ENCODE peak calls at places on chromosome 18, in ten cellular contexts. O, H, G, A, K, J, Z, R, I and W are unnamed samples.

GRCh38 chr18:21049306-21049705 is 62.3 kb downstream of the ROCK1 start:
- DNase-seq in J (no peak), H (no peak), I (no peak), K (no peak), R (no peak), Z (no peak), G (no peak), A (no peak), O (no peak), W (no peak)

GRCh38 chr18:50356036-50356945 is 18.6 kb upstream of the SKA1 start:
- DNase-seq in G (no peak), R (no peak), H (no peak), K (no peak), Z (no peak), J (no peak), A (no peak), I (no peak), O (peak; percentile 52), W (peak; percentile 75)

GRCh38 chr18:44828080-44828479 is 147.4 kb downstream of the SETBP1 start:
- DNase-seq in J (no peak), Z (no peak), R (no peak), A (no peak), H (no peak), O (no peak), K (no peak), G (no peak), I (no peak), W (peak; percentile 42)

GRCh38 chr18:52902188-52902587 is 562.2 kb downstream of the DCC start:
- DNase-seq in G (no peak), R (no peak), I (no peak), A (no peak), Z (no peak), O (no peak), H (no peak), K (no peak), J (no peak), W (no peak)

GRCh38 chr18:34159691-34160185 is 65.0 kb downstream of the NOL4 start:
- DNase-seq in H (no peak), I (peak; percentile 63), Z (no peak), K (no peak), J (no peak), O (no peak), R (no peak), G (no peak), A (no peak), W (no peak)

GRCh38 chr18:36153203-36153602 is 23.5 kb downstream of the ELP2 start:
- DNase-seq in G (no peak), Z (no peak), I (no peak), H (no peak), J (no peak), A (peak; percentile 97), O (no peak), R (no peak), K (no peak), W (no peak)

GRCh38 chr18:56492136-56492535 is 146.3 kb downstream of the TXNL1 start:
- DNase-seq in G (no peak), H (no peak), Z (no peak), J (no peak), K (no peak), R (no peak), O (no peak), A (no peak), I (no peak), W (no peak)

GRCh38 chr18:60466671-60467070 is 94.1 kb upstream of the MC4R start:
- DNase-seq in Z (no peak), I (no peak), O (no peak), K (no peak), J (no peak), A (no peak), R (no peak), G (no peak), H (no peak), W (no peak)

GRCh38 chr18:63140038-63140450 is 179.5 kb downstream of the BCL2 start:
- DNase-seq in A (no peak), Z (no peak), I (no peak), H (no peak), K (no peak), J (no peak), O (no peak), G (no peak), R (no peak), W (no peak)

GRCh38 chr18:55159027-55159426 is 199.8 kb upstream of the CCDC68 start:
- DNase-seq in H (no peak), O (no peak), K (no peak), I (no peak), G (no peak), R (no peak), A (no peak), J (no peak), Z (no peak), W (no peak)

GRCh38 chr18:36633961-36634412 is 194.8 kb downstream of the TPGS2 start:
- DNase-seq in R (peak; percentile 55), H (no peak), A (no peak), I (no peak), Z (no peak), O (no peak), J (no peak), K (no peak), G (no peak), W (peak; percentile 8)

GRCh38 chr18:52888014-52888413 is 548.0 kb downstream of the DCC start:
- DNase-seq in R (no peak), G (no peak), J (no peak), H (no peak), O (no peak), Z (no peak), I (no peak), A (no peak), K (no peak), W (no peak)

GRCh38 chr18:56789004-56789888 is 138.1 kb downstream of the WDR7 start:
- DNase-seq in O (peak; percentile 32), R (peak; percentile 5), J (peak; percentile 68), K (peak; percentile 26), I (no peak), Z (peak; percentile 30), G (no peak), H (no peak), A (peak; percentile 13), W (peak; percentile 41)

GRCh38 chr18:46338213-46338612 is 234.0 kb downstream of the HAUS1 start:
- DNase-seq in O (peak; percentile 68), K (no peak), Z (no peak), J (no peak), G (no peak), H (no peak), A (no peak), R (no peak), I (no peak), W (no peak)

DNA sequence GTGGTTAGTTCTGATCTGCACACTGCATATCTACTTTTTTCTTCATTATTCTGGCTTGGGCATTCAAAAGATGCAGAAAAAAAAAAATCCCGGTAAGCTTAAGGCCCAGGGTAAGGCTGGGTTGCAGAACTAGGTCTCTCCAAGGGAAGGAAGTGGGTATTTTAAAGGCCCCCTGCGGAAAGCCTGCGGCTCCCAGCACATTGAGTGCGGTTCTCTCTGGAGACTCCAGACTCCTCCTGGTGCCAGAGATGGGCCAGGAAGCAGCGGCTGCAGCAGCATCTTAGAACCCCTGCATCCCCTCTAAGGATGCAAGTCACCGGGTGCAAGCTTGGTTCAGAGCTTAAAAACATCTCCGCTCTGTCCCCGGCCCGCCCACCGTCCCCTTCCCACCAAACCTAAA is 49.5 kb downstream of the TGIF1 start:
- DNase-seq in A (no peak), O (peak; percentile 18), K (no peak), Z (no peak), G (no peak), I (no peak), J (no peak), H (no peak), R (no peak), W (no peak)
- TF ChIP-seq CTCF in A (no peak), O (no peak), K (no peak), Z (no peak), G (no peak), I (no peak), J (no peak), H (no peak), R (no peak), W (no peak)

GRCh38 chr18:76368976-76369375 is 126.1 kb downstream of the ZNF516 start:
- DNase-seq in A (no peak), K (no peak), J (no peak), R (no peak), G (no peak), O (no peak), H (no peak), I (peak; percentile 12), Z (no peak), W (no peak)
- H3K36me3 ChIP-seq in A (peaks cover 20% of the 10 kb centered on the region), K (no peaks in the 10 kb centered on the region), J (no peaks in the 10 kb centered on the region), R (peaks cover 6% of the 10 kb centered on the region), G (peaks cover 8% of the 10 kb centered on the region), O (peaks cover 12% of the 10 kb centered on the region), H (no peaks in the 10 kb centered on the region), I (peaks cover 42% of the 10 kb centered on the region), Z (no peaks in the 10 kb centered on the region), W (peaks cover 9% of the 10 kb centered on the region)

GRCh38 chr18:64240301-64240700 is 91.4 kb upstream of the LINC00305 start:
- DNase-seq in O (peak; percentile 60), H (no peak), R (no peak), K (no peak), Z (no peak), J (no peak), I (no peak), A (no peak), G (no peak), W (no peak)

GRCh38 chr18:64245461-64245860 is 96.6 kb upstream of the LINC00305 start:
- DNase-seq in J (no peak), O (peak; percentile 13), H (peak; percentile 35), G (no peak), I (no peak), A (no peak), K (no peak), Z (no peak), R (no peak), W (no peak)

GRCh38 chr18:64244571-64244970 is 95.7 kb upstream of the LINC00305 start:
- DNase-seq in I (no peak), O (no peak), H (no peak), A (no peak), Z (no peak), G (no peak), K (no peak), J (peak; percentile 10), R (no peak), W (no peak)
- TF ChIP-seq CTCF in I (no peak), O (no peak), H (no peak), A (no peak), Z (no peak), G (no peak), K (no peak), J (peak; percentile 22), R (no peak), W (no peak)

DNA sequence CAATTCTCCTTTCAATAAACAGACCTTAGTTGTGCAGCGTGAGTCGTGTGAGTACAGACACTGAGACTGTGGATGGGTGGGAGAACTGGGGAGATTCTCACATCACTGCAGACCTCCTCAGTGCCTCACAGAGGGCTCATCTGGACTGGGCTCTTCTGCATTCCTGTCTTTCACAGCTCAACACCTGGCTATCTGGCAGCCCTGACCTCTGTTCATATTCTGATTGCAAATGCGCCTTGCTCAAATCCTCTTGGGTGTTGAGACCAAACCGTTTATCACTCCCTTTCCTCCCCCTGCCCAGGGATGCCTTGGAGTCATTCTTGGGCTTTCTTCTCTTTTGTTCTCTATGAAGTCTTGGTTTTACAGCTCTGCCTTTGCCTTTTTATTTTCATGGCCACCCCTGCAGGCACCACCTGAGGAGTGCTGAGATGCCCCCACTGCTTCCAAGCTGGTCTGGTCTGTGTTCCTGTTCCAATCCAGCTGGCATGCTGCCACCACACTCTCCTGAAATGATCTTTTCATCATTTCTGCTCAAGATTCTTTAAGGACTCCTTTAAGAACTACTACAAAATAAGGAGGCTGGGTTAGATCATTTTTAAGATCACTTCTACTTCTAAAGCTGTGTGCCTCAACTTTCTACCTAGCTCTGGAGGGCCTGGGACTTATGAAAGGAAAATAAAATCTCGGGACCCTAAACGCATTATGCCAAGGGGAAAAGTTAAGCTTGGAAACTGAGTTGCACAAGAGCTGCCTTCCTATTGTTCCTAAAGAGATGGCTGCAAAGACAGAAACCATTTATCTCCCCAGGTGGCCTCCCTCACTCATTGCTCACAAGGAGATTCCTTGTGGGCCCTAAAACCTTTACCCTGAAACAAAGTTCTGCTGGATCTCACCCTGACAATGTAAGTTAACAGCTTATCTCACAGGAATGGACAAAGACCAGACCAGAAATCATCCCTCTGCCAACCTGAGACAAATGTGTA is 26.5 kb downstream of the TUBB6 start:
- DNase-seq in R (no peak), J (no peak), O (peak; percentile 29), A (no peak), I (no peak), G (no peak), H (no peak), Z (no peak), K (no peak), W (no peak)
- H3K36me3 ChIP-seq in R (peaks cover 11% of the 10 kb centered on the region), J (peaks cover 25% of the 10 kb centered on the region), O (peaks cover 16% of the 10 kb centered on the region), A (peaks cover 37% of the 10 kb centered on the region), I (peaks cover 73% of the 10 kb centered on the region), G (peaks cover 30% of the 10 kb centered on the region), H (no peaks in the 10 kb centered on the region), Z (peaks cover 11% of the 10 kb centered on the region), K (peaks cover 68% of the 10 kb centered on the region), W (peaks cover 14% of the 10 kb centered on the region)